ENCODE peak calls at places on chromosome 11, in four cellular contexts. I, V, P and C are unnamed samples.
A peak's percentile ranks its signal among the peaks of the same experiment; 100 is the strongest.

GRCh38 chr11:115238086-115238485 is 266.1 kb downstream of the CADM1 start:
- DNase-seq in I (no peak), V (no peak), P (no peak), C (no peak)

GRCh38 chr11:35250631-35251030 is 111.7 kb downstream of the CD44 start:
- DNase-seq in I (no peak), V (no peak), P (no peak), C (no peak)

GRCh38 chr11:5929571-5929970 is 12.5 kb upstream of the OR56A3 start:
- DNase-seq in I (no peak), V (no peak), P (no peak), C (no peak)

GRCh38 chr11:70763606-70764005 is 365.3 kb downstream of the CTTN start:
- DNase-seq in I (no peak), V (no peak), P (no peak), C (peak; percentile 53)

GRCh38 chr11:61303725-61304124 is 8.6 kb upstream of the VWCE start:
- DNase-seq in I (no peak), V (no peak), P (no peak), C (no peak)

GRCh38 chr11:110079726-110080125 is 13.5 kb upstream of the ZC3H12C start:
- DNase-seq in I (no peak), V (no peak), P (no peak), C (no peak)

GRCh38 chr11:1815751-1816150 is 19.0 kb upstream of the SYT8 start:
- DNase-seq in I (no peak), V (no peak), P (no peak), C (no peak)

GRCh38 chr11:82992219-82992618 is 79.5 kb downstream of the RAB30 start:
- DNase-seq in I (no peak), V (no peak), P (no peak), C (no peak)

GRCh38 chr11:128399186-128399585 is 188.2 kb downstream of the ETS1 start:
- DNase-seq in I (no peak), V (no peak), P (no peak), C (peak; percentile 46)

GRCh38 chr11:27395556-27396258 is 32.7 kb upstream of the CCDC34 start:
- DNase-seq in I (no peak), V (peak; percentile 77), P (no peak), C (no peak)

GRCh38 chr11:131694526-131695424 is 324.4 kb downstream of the NTM start:
- DNase-seq in I (no peak), V (peak; percentile 23), P (peak; percentile 71), C (no peak)

GRCh38 chr11:119148855-119149370 is at the start of gene ABCG4:
- DNase-seq in I (no peak), V (no peak), P (no peak), C (no peak)

GRCh38 chr11:24267015-24267414 is 229.8 kb upstream of the LUZP2 start:
- DNase-seq in I (no peak), V (no peak), P (no peak), C (no peak)

GRCh38 chr11:23688835-23689234 is 808.0 kb upstream of the LUZP2 start:
- DNase-seq in I (no peak), V (no peak), P (no peak), C (no peak)

GRCh38 chr11:1526785-1527184 is 40.2 kb upstream of the MOB2 start:
- DNase-seq in I (no peak), V (no peak), P (no peak), C (no peak)

GRCh38 chr11:63610604-63611394 is 3.4 kb downstream of the PLAAT3 start:
- DNase-seq in I (peak; percentile 69), V (no peak), P (no peak), C (no peak)

GRCh38 chr11:131092469-131092868 is 176.2 kb upstream of the SNX19 start:
- DNase-seq in I (no peak), V (no peak), P (no peak), C (no peak)

GRCh38 chr11:31102316-31102715 is 267.2 kb downstream of the DCDC1 start:
- DNase-seq in I (no peak), V (no peak), P (no peak), C (no peak)

GRCh38 chr11:6602096-6602940 is 1.1 kb downstream of the RRP8 start:
- DNase-seq in I (peak; percentile 38), V (no peak), P (no peak), C (no peak)

GRCh38 chr11:15072551-15073143 is 746 bp upstream of the CALCB start:
- DNase-seq in I (no peak), V (no peak), P (no peak), C (no peak)

GRCh38 chr11:19793356-19793755 is 80.7 kb downstream of the NAV2 start:
- DNase-seq in I (no peak), V (no peak), P (peak; percentile 66), C (no peak)

GRCh38 chr11:19789245-19789644 is 76.6 kb downstream of the NAV2 start:
- DNase-seq in I (no peak), V (no peak), P (no peak), C (no peak)

GRCh38 chr11:19789840-19790710 is 77.4 kb downstream of the NAV2 start:
- DNase-seq in I (no peak), V (no peak), P (peak; percentile 59), C (peak; percentile 76)

GRCh38 chr11:19792510-19792909 is 79.9 kb downstream of the NAV2 start:
- DNase-seq in I (no peak), V (no peak), P (no peak), C (no peak)

DNA sequence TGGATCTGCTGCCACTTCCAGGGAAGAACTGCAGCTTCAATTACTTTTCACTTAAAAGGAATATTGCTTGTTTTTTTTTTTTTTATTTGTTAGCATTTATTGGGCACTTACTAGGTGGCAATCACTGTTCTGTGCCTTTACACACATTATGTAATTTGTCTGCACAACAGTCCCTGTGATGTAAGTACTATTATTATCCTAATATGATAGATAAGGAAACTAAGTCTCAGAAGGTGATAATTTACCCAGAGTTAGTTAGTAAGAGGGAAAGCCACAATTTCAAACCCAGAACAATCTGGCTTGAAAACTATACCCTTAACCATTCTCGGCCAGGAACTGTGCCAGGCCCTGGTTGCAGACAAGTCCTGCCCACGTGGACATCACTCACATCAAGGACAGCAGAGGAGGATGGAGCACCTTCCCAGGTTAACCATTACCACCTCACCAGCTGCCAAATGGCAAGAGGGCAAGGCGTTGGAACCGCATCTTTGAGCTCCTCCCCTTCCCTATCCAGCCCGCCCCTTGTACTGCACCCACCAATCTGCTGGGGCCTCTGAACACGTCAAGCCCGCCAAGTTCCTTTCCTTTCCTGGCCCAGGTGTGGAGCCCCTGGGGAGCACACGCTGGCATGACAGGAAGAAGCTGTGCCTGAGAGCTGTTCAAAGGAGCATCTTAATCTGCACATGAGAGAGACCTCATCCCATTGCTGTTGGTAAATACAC is 78.4 kb downstream of the NAV2 start:
- DNase-seq in I (no peak), V (no peak), P (peak; percentile 87), C (no peak)
- H3K4me3 ChIP-seq in I (no peak overlapping the region), V (no peak overlapping the region), P (no peak overlapping the region), C (no peak overlapping the region)

DNA sequence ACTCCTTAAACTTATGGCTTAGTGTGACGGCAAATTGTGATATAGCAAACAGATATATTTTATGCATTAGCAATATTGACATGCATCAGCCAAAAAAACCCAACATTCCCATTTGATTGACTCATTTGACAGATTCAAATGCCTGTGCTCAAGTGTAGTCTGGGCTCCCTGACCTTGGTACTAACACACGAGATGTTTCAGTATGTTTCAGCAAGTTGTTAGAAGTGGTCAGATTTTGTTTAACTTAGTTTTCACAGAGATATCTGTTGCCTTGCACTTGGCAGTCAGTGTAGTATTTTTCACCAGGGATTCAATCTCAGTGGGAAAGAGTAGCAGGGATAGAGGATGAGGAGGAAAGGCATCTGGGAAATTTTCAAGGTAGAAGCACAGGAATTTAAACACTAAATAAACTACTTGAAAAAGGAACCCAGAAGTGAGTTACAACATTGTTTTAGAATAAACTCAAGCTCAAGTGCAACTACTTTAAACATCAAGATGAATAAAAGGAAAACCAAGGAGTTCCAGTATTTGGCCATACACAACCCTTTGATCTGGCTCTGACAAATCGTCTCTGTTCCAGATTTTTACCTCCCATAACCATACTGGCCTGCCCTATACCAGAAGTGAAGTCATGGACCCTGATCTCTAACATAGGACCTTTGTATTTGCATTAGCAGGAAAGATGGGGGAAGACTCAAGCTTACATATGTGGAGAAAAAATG is 56.5 kb upstream of the BLID start:
- DNase-seq in I (no peak), V (no peak), P (no peak), C (no peak)
- TF ChIP-seq CTCF in I (no peak), V (no peak), P (no peak), C (no peak)

DNA sequence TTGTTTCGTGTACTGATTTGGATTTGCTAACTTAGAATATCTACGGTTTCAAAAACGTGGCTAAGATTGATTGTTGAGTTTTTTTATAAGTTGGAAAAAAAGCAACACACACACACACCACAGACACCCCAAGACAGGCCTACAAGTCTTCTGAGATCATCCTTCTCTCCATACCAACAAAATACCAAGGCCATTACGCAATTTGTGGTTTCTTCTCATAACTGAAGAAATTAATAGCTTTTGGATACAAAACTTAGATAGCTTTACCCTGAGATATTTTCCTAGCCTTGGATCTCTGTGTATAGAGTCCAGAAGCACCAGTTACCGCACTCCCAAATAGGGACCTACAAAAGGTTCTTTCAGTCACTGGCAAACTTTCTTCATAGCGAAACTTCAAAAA is 113.6 kb downstream of the SIK3 start:
- DNase-seq in I (no peak), V (no peak), P (no peak), C (peak; percentile 97)
- H3K4me3 ChIP-seq in I (peak overlapping the region; percentile 17), V (no peak overlapping the region), P (no peak overlapping the region), C (no peak overlapping the region)

DNA sequence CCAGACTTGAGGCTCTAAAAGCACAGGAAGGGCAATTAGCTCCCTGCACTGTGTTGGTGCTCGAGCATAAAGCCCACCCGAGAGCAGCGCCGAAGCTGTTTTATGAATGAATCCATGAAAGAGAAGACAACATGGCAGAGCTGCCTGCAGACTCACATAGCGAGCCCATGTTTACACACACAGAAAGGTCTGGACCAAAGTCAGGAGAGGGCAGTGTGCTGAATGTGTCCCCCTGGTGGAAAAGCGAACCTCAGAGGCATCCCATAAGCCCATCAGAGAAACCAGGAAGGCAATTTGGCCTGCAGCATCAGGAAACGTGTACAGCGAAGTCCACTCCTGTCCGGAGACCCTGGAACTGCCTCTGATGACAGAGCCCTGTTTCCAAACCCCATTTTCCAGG is 37.1 kb downstream of the CHRDL2 start:
- DNase-seq in I (no peak), V (no peak), P (no peak), C (no peak)
- TF ChIP-seq CTCF in I (no peak), V (no peak), P (no peak), C (no peak)